ENCODE peak calls at places on chromosomes 5 and 9, in four cellular contexts. R is Panc1, D is K562, Z is HepG2. N is an unnamed sample.

GRCh38 chr5:32413466-32414263 is 30.9 kb downstream of the ZFR start:
- DNase-seq in R (no peak), D (no peak), Z (no peak), N (no peak)

GRCh38 chr5:36395260-36395659 is 93.6 kb upstream of the RANBP3L start:
- DNase-seq in R (no peak), Z (no peak), D (no peak), N (no peak)

GRCh38 chr5:65262094-65262493 is 219.6 kb downstream of the ADAMTS6 start:
- DNase-seq in D (no peak), R (no peak), Z (no peak), N (no peak)

GRCh38 chr5:126031989-126032716 is 391.1 kb upstream of the GRAMD2B start:
- DNase-seq in R (no peak), Z (no peak), D (no peak), N (no peak)

GRCh38 chr5:112339761-112340160 is 79.3 kb downstream of the EPB41L4A start:
- DNase-seq in D (no peak), R (no peak), Z (no peak), N (no peak)

GRCh38 chr9:86545085-86545484 is 190.9 kb upstream of the TUT7 start:
- DNase-seq in Z (no peak), R (no peak), D (no peak), N (no peak)

GRCh38 chr9:125524522-125524921 is 182.5 kb downstream of the MAPKAP1 start:
- DNase-seq in Z (no peak), D (no peak), R (no peak), N (no peak)

GRCh38 chr5:76402880-76403712 is at the start of gene IQGAP2:
- DNase-seq in R (no peak), D (peak; percentile 90), Z (peak; percentile 50), N (peak; percentile 37)

GRCh38 chr9:16867571-16868311 is 2.7 kb downstream of the BNC2 start:
- DNase-seq in R (no peak), D (no peak), Z (peak; percentile 3), N (no peak)

GRCh38 chr5:176416123-176416924 is at the start of gene CLTB:
- DNase-seq in Z (peak; percentile 74), R (no peak), D (peak; percentile 93), N (peak; percentile 77)

GRCh38 chr9:100098241-100098886 is 436 bp downstream of the ERP44 start:
- DNase-seq in R (no peak), Z (peak; percentile 83), D (peak; percentile 43), N (peak; percentile 65)

GRCh38 chr9:70618784-70619183 is 204.3 kb upstream of the KLF9 start:
- DNase-seq in R (no peak), Z (no peak), D (no peak), N (no peak)

GRCh38 chr9:79652598-79652997 is 80.8 kb downstream of the TLE4 start:
- DNase-seq in R (no peak), D (no peak), Z (no peak), N (no peak)

GRCh38 chr5:32115985-32116384 is 58.1 kb downstream of the GOLPH3 start:
- DNase-seq in R (no peak), Z (no peak), D (no peak), N (no peak)

GRCh38 chr9:23826120-23826629 is at the start of gene ELAVL2:
- DNase-seq in Z (no peak), D (no peak), R (no peak), N (no peak)

GRCh38 chr9:69621735-69622460 is 50.3 kb downstream of the APBA1 start:
- DNase-seq in Z (no peak), D (no peak), R (no peak), N (no peak)

GRCh38 chr9:115142502-115143265 is 24.7 kb upstream of the TNC start:
- DNase-seq in D (no peak), Z (no peak), R (no peak), N (no peak)

GRCh38 chr5:160646033-160646432 is 206.0 kb downstream of the ATP10B start:
- DNase-seq in R (no peak), D (no peak), Z (no peak), N (no peak)

GRCh38 chr9:113507256-113507655 is 43.7 kb downstream of the RGS3 start:
- DNase-seq in Z (no peak), R (no peak), D (no peak), N (no peak)

GRCh38 chr9:107615325-107615724 is 125.8 kb upstream of the KLF4 start:
- DNase-seq in Z (no peak), D (no peak), R (no peak), N (no peak)

GRCh38 chr9:8020161-8020560 is 220.6 kb upstream of the DMAC1 start:
- DNase-seq in D (no peak), R (no peak), Z (no peak), N (no peak)

GRCh38 chr5:122726990-122727616 is 47.8 kb upstream of the SNX2 start:
- DNase-seq in D (no peak), Z (no peak), R (peak; percentile 50), N (peak; percentile 12)

GRCh38 chr5:81830602-81831001 is 79.7 kb upstream of the SSBP2 start:
- DNase-seq in Z (no peak), R (no peak), D (no peak), N (no peak)

GRCh38 chr5:116038817-116039216 is 6.5 kb downstream of the ARL14EPL start:
- DNase-seq in R (no peak), Z (no peak), D (no peak), N (no peak)

GRCh38 chr5:178489281-178489976 is 100.8 kb downstream of the COL23A1 start:
- DNase-seq in R (no peak), Z (no peak), D (no peak), N (no peak)

GRCh38 chr5:64690417-64691151 is at the start of gene SHISAL2B:
- DNase-seq in D (no peak), Z (no peak), R (no peak), N (no peak)

GRCh38 chr9:126114850-126115460 is 211.7 kb upstream of the MVB12B start:
- DNase-seq in D (no peak), Z (no peak), R (no peak), N (no peak)

GRCh38 chr5:160270704-160271103 is 41.4 kb downstream of the FABP6 start:
- DNase-seq in D (no peak), Z (no peak), R (no peak), N (no peak)

GRCh38 chr5:43007246-43007910 is 32.7 kb downstream of the ANXA2R start:
- DNase-seq in D (peak; percentile 92), R (peak; percentile 95), Z (peak; percentile 75), N (no peak)

GRCh38 chr9:112925058-112925641 is 34.5 kb upstream of the SLC46A2 start:
- DNase-seq in R (no peak), D (peak; percentile 27), Z (peak; percentile 45), N (peak; percentile 39)

GRCh38 chr5:98906756-98907355 is 22.0 kb downstream of the CHD1 start:
- DNase-seq in Z (no peak), D (no peak), R (no peak), N (no peak)

GRCh38 chr5:2462026-2462691 is 289.3 kb downstream of the IRX2 start:
- DNase-seq in R (no peak), Z (no peak), D (no peak), N (no peak)

DNA sequence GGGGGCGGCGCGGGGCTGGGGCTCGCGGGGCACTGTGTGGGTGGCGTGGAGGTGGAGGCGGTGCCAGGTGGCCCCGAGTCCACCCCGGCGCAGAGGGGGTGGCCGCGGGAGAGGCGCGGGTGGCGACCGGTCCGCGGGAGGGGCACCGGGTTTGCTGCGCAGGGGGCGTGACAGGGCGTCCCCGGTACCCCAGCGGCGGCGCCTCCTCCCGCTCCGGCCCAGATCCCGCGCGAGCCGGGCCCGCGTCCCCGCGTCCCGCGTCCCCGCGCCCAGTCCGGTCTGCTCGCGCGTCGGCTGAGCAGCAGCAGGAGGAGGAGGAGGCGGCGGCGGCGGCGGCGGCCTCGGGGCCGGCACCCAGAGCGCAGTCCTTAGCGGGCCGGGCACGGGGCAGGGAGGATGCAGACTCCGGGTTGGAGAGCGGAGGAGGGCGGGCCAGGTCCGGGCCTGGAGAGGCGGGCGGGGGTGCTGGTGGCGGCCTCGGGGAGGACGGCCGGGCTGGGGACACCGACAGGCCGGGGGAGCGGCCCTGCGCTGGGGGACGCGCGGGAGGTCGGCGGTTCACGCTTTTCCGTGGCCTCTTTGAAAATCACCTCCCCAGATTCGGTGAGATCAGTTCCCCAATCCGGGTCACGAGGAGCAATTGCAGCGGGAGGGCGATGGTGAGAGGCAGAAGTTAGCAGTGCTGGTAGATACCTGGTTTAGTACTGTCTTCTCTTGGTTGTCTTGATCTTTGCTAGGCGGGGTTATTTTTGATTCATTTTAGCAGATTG is 1.6 kb downstream of the TRIO start:
- DNase-seq in R (no peak), D (peak; percentile 32), Z (no peak), N (peak; percentile 52)
- TF ChIP-seq TCF7L2 in R (no peak), D (no peak), Z (no peak), N (no peak)

DNA sequence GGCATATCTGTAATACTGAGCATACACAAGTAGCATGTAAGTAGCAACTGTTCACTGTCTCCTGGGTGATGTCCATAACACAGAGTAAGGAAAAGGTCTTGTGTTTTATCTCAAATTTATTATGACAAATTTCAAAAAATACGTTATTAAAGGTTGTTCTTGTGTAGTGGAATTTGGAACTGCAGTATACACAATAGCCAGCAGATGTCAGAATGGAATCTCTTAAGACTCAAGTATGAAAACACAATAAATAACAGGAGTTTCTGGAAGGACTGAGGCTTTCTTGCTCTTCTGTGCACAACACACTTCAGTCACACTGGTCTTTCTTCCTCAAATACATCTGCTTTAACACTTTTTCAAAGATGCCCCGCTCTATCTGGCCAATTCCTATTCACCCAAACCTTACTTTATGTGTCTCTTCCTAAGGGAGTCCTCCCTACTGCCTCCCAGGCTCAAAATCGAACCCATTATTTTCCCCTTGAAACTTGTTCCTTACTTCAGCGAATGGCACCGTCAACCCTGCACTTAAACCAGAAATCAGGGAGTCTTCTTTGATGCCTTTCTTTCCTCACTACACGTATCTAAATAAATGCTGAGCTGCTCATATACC is 6.5 kb upstream of the FBXO10 start:
- DNase-seq in R (peak; percentile 67), D (no peak), Z (peak; percentile 40), N (peak; percentile 42)
- TF ChIP-seq TCF7L2 in R (no peak), D (no peak), Z (no peak), N (no peak)

GRCh38 chr5:1005362-1005851 is 3.2 kb upstream of the NKD2 start:
- DNase-seq in D (no peak), R (no peak), Z (no peak), N (no peak)

GRCh38 chr5:1006656-1007071 is 1.9 kb upstream of the NKD2 start:
- DNase-seq in Z (no peak), D (no peak), R (no peak), N (no peak)

GRCh38 chr5:1005904-1006655 is 2.5 kb upstream of the NKD2 start:
- DNase-seq in D (no peak), Z (no peak), R (no peak), N (no peak)

GRCh38 chr5:1003296-1003937 is 5.2 kb upstream of the NKD2 start:
- DNase-seq in D (no peak), R (no peak), Z (no peak), N (peak; percentile 76)

GRCh38 chr5:1004598-1005361 is 3.8 kb upstream of the NKD2 start:
- DNase-seq in R (no peak), D (peak; percentile 88), Z (no peak), N (no peak)
- TF ChIP-seq TCF7L2 in R (no peak), D (no peak), Z (no peak), N (peak; percentile 24)

GRCh38 chr5:41408676-41409443 is 101.5 kb downstream of the PLCXD3 start:
- DNase-seq in R (no peak), D (no peak), Z (no peak), N (no peak)
- TF ChIP-seq TCF7L2 in R (no peak), D (no peak), Z (no peak), N (no peak)